ENCODE peak calls at places on chromosomes 12 and 14, in six cellular contexts. U is caudate nucleus, B is heart right ventricle, D is tibial nerve, Q is coronary artery, X is cardiac muscle cell. R is an unnamed sample.

GRCh38 chr14:53384073-53384472 is 230.9 kb upstream of the DDHD1 start:
- DNase-seq in Q (no peak), B (no peak), X (no peak), U (no peak), D (no peak), R (no peak)

GRCh38 chr12:109833307-109834189 is at the start of gene TRPV4:
- DNase-seq in Q (no peak), X (peak; percentile 79), B (no peak), D (no peak), U (no peak), R (no peak)

GRCh38 chr14:74973003-74973614 is 17.7 kb upstream of the PGF start:
- DNase-seq in U (no peak), X (no peak), B (peak; percentile 84), D (no peak), Q (no peak), R (no peak)

GRCh38 chr14:78970677-78971076 is 800.5 kb downstream of the NRXN3 start:
- DNase-seq in B (no peak), X (no peak), Q (no peak), U (no peak), D (no peak), R (no peak)

GRCh38 chr14:22977684-22978486 is 4.5 kb downstream of the AJUBA start:
- DNase-seq in B (peak; percentile 54), X (peak; percentile 87), U (no peak), D (no peak), Q (peak; percentile 82), R (no peak)

GRCh38 chr12:124510301-124510970 is 57.0 kb downstream of the NCOR2 start:
- DNase-seq in Q (no peak), U (no peak), B (no peak), D (no peak), X (no peak), R (no peak)

GRCh38 chr14:103501921-103502669 is 20.5 kb downstream of the CKB start:
- DNase-seq in B (no peak), U (no peak), X (no peak), D (no peak), Q (peak; percentile 11), R (no peak)

GRCh38 chr12:49503674-49504180 is 35.1 kb upstream of the KCNH3 start:
- DNase-seq in B (peak; percentile 17), D (no peak), X (no peak), U (no peak), Q (no peak), R (no peak)

GRCh38 chr12:121786441-121786825 is 7.1 kb downstream of the RHOF start:
- DNase-seq in D (no peak), B (no peak), Q (no peak), U (no peak), X (no peak), R (no peak)

GRCh38 chr12:27276275-27276674 is 32.2 kb downstream of the STK38L start:
- DNase-seq in U (no peak), Q (no peak), B (no peak), D (no peak), X (no peak), R (no peak)

GRCh38 chr12:57475271-57476161 is 4.2 kb downstream of the ARHGAP9 start:
- DNase-seq in X (peak; percentile 45), D (no peak), U (no peak), B (no peak), Q (no peak), R (no peak)

GRCh38 chr12:112103758-112104504 is 4.7 kb downstream of the NAA25 start:
- DNase-seq in U (no peak), X (no peak), B (no peak), Q (no peak), D (no peak), R (no peak)

GRCh38 chr14:86826641-86827040 is 1166.3 kb downstream of the GALC start:
- DNase-seq in B (no peak), Q (no peak), D (no peak), X (no peak), U (no peak), R (no peak)

GRCh38 chr12:65121049-65121955 is at the start of gene WIF1:
- DNase-seq in X (peak; percentile 50), Q (no peak), D (no peak), B (no peak), U (peak; percentile 13), R (no peak)

GRCh38 chr14:46651526-46652144 is at the start of gene RPL10L:
- DNase-seq in Q (no peak), X (no peak), D (no peak), U (no peak), B (no peak), R (no peak)

GRCh38 chr14:101726295-101726953 is 35.1 kb upstream of the PPP2R5C start:
- DNase-seq in D (no peak), Q (peak; percentile 47), U (no peak), X (no peak), B (no peak), R (no peak)

GRCh38 chr12:11797317-11797913 is 147.9 kb downstream of the ETV6 start:
- DNase-seq in X (no peak), B (no peak), Q (peak; percentile 83), U (no peak), D (no peak), R (peak; percentile 25)

GRCh38 chr14:54867011-54867410 is 35.6 kb downstream of the GCH1 start:
- DNase-seq in U (no peak), D (no peak), Q (no peak), B (no peak), X (peak; percentile 48), R (no peak)

GRCh38 chr14:75380656-75381055 is 47.2 kb upstream of the JDP2 start:
- DNase-seq in U (no peak), X (peak; percentile 49), D (no peak), B (no peak), Q (no peak), R (no peak)

GRCh38 chr12:12209043-12209442 is 57.8 kb downstream of the LRP6 start:
- DNase-seq in Q (no peak), B (no peak), D (no peak), U (no peak), X (no peak), R (no peak)

GRCh38 chr12:91111366-91112321 is at the start of gene LUM:
- DNase-seq in B (peak; percentile 42), U (no peak), D (peak; percentile 38), Q (peak; percentile 75), X (peak; percentile 35), R (no peak)

GRCh38 chr12:127519766-127520165 is 747.2 kb upstream of the TMEM132C start:
- DNase-seq in D (no peak), X (no peak), Q (no peak), U (no peak), B (no peak), R (no peak)

GRCh38 chr12:127516467-127516866 is 750.5 kb upstream of the TMEM132C start:
- DNase-seq in D (no peak), X (no peak), B (no peak), U (no peak), Q (no peak), R (no peak)

DNA sequence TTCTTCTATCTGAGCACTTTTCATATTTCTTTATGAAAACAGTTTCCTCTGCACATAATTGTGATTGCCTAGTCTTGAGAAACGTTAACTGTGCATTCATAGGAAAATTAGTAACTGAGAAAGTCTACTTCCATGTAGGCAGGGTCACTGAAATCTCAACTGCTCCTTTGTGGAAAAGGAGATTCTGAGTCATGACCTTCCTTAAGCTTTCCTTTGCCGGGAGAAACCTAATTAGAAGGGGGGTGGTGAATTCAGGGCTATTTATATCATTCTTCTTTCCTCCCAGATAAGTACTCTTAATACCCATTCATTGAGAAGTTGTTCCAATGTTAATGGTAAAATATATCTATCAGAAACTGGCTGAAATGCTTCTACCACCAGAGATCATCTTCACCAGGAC is 751.0 kb upstream of the TMEM132C start:
- DNase-seq in U (no peak), Q (no peak), X (no peak), D (no peak), B (no peak), R (no peak)
- H3K27ac ChIP-seq in U (no peak overlapping the region), Q (no peak overlapping the region), X (no peak overlapping the region), D (no peak overlapping the region), B (no peak overlapping the region), R (no peak overlapping the region)

DNA sequence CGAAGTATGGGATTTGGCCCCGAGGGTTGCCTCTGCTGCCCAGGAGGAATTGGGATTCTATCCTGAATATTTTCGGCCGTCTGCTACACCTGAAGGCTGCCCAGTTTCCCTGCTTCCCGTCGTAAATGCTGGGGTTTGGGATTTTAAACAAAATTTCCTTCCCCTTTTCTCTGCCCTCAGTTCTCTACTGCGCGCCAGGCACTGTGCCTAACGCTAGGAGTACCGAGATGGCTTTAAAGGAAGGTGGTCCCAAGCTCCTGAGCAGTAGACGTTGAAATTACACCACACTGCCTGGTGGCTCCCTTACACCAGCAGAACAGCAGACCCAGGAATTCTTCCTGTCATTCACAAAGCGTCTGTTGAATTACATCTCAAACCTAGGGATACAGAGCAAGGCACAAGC is 566 bp upstream of the PRDM4 start:
- DNase-seq in B (peak; percentile 4), X (peak; percentile 37), U (no peak), D (no peak), Q (no peak), R (no peak)
- H3K27ac ChIP-seq in B (peak overlapping the region; percentile 85), X (peak overlapping the region; percentile 23), U (peak overlapping the region; percentile 46), D (no peak overlapping the region), Q (peak overlapping the region; percentile 84), R (peak overlapping the region; percentile 54)

GRCh38 chr14:26939756-26940155 is 341.9 kb upstream of the NOVA1 start:
- DNase-seq in U (no peak), X (no peak), D (no peak), B (no peak), Q (no peak), R (no peak)

GRCh38 chr14:26941521-26941920 is 343.7 kb upstream of the NOVA1 start:
- DNase-seq in Q (no peak), X (no peak), D (no peak), U (no peak), B (no peak), R (no peak)

GRCh38 chr14:26935733-26936132 is 337.9 kb upstream of the NOVA1 start:
- DNase-seq in X (peak; percentile 52), D (no peak), Q (no peak), U (no peak), B (no peak), R (no peak)

GRCh38 chr14:26934151-26934550 is 336.3 kb upstream of the NOVA1 start:
- DNase-seq in Q (no peak), X (no peak), U (no peak), B (no peak), D (no peak), R (no peak)

GRCh38 chr14:26938054-26938453 is 340.2 kb upstream of the NOVA1 start:
- DNase-seq in B (no peak), U (no peak), X (no peak), Q (no peak), D (no peak), R (no peak)
- H3K27ac ChIP-seq in B (no peak overlapping the region), U (no peak overlapping the region), X (no peak overlapping the region), Q (no peak overlapping the region), D (no peak overlapping the region), R (no peak overlapping the region)

DNA sequence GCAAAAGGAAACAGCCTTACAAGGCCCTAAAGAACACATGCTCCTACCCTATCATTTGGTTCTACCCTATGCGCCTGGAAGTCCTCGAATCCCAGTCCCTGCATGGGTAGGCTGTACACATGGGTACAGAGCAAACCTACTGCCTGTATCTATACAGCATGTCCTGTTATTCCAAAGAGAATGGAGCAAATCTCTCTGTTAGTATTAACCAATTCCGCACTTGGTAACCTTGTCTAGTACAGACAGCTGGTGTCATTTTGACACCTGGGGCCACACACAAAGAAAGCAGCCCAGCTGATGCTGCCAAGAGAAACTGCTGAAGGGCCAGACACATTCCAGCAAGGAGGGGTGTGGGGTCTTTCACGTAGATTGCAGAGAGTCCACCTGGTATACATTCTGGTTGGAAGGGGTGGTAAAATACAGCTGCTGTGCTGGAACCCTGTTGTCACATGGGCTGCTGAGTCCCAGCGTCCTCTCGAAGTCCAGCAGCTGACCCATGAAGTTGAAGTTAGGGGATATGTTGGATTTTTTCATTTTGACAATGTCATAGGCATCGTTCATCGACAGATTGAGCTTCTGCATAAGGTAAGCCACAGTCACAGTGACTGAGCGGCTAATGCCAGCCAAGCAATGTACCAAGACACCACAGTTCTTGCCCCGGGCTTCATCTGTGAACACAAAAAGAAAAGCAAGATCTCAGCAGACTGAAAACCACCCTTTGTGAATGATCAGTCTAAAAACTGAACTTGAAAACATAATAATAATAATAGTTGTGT is 3.2 kb downstream of the DUSP6 start:
- DNase-seq in U (no peak), D (no peak), B (no peak), X (no peak), Q (no peak), R (no peak)
- H3K27ac ChIP-seq in U (peak overlapping the region; percentile 21), D (peak overlapping the region; percentile 9), B (peak overlapping the region; percentile 100), X (peak overlapping the region; percentile 94), Q (peak overlapping the region; percentile 100), R (no peak overlapping the region)

R was measured in thoracic aorta.